ENCODE peak calls at places on chromosomes 11 and 22, in eight cellular contexts. D, T, K, B, C, F, W and R are unnamed samples.

GRCh38 chr11:93031386-93031785 is 61.9 kb downstream of the MTNR1B start:
- DNase-seq in D (peak), T (peak), K (no peak), B (no peak), C (no peak), F (peak), W (no peak), R (no peak)

GRCh38 chr11:36162909-36163434 is 126.3 kb downstream of the COMMD9 start:
- DNase-seq in D (no peak), T (no peak), K (no peak), B (no peak), C (no peak), F (no peak), W (no peak), R (no peak)

GRCh38 chr11:18394300-18394927 is at the start of gene LDHA:
- DNase-seq in D (peak), T (peak), K (peak), B (peak), C (peak), F (peak), W (peak), R (peak)

GRCh38 chr11:132632641-132633124 is 899.6 kb downstream of the OPCML start:
- DNase-seq in D (peak), T (peak), K (no peak), B (no peak), C (no peak), F (peak), W (no peak), R (no peak)

GRCh38 chr11:33211588-33211987 is 45.6 kb upstream of the HIPK3 start:
- DNase-seq in D (no peak), T (no peak), K (no peak), B (no peak), C (no peak), F (no peak), W (no peak), R (no peak)

GRCh38 chr11:1139441-1140066 is 18.2 kb upstream of the MUC5AC start:
- DNase-seq in D (peak), T (peak), K (no peak), B (no peak), C (no peak), F (no peak), W (no peak), R (no peak)

GRCh38 chr11:14969922-14970323 is 2.2 kb downstream of the CALCA start:
- DNase-seq in D (peak), T (peak), K (no peak), B (no peak), C (no peak), F (peak), W (no peak), R (no peak)

GRCh38 chr22:37750596-37751162 is 53.8 kb downstream of the TRIOBP start:
- DNase-seq in D (no peak), T (no peak), K (no peak), B (no peak), C (no peak), F (no peak), W (no peak), R (no peak)

GRCh38 chr11:75328426-75329277 is 22.8 kb downstream of the ARRB1 start:
- DNase-seq in D (peak), T (peak), K (peak), B (peak), C (peak), F (peak), W (peak), R (no peak)

DNA sequence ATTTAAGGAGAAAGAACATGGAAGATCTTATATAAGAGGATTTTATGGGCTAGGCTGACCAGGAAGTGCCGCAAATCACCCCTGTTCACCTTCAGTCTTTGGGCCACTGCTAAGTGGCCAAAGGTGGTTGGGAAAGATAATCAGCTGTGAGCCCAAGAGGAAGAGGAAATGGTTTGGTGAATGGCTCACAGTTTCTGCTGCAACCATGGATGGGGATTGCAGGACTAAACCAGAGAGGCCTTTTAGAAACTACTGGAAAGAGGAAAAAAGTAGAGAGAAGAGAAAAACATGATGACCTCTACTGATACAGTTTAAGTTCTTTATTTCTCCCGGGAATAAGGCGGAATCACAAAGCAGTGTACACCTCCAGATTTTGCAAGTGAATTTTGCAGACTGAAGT is 96.1 kb upstream of the ARHGAP20 start:
- DNase-seq in D (no peak), T (no peak), K (no peak), B (no peak), C (no peak), F (no peak), W (no peak), R (no peak)
- TF ChIP-seq CTCF in D (no peak), T (no peak), K (no peak), B (no peak), C (no peak), F (no peak), W (no peak), R (no peak)

DNA sequence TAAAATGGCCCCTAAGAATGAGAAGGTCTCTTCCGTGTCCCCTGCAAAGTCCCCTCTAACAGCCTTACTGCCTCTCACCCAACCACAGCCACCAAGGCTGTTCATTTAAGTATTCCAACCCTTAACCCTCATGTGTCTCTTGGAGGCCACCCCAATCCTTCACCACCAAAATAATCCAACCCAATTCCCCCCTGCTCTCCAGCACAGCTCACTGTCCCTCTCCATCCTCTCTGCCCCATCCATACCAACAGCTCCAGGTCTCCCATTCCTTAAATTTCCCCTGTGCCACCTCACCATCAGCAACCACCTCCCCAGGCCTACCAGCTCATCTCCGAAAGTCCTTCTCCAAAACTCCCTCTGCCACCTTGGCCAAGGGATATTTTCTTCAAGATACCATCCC is 1.4 kb downstream of the FAM168A start:
- DNase-seq in D (no peak), T (no peak), K (no peak), B (no peak), C (no peak), F (no peak), W (no peak), R (no peak)
- H3K4me3 ChIP-seq in D (peak), T (peak), K (no peak), B (no peak), C (no peak), F (no peak), W (peak), R (no peak)

DNA sequence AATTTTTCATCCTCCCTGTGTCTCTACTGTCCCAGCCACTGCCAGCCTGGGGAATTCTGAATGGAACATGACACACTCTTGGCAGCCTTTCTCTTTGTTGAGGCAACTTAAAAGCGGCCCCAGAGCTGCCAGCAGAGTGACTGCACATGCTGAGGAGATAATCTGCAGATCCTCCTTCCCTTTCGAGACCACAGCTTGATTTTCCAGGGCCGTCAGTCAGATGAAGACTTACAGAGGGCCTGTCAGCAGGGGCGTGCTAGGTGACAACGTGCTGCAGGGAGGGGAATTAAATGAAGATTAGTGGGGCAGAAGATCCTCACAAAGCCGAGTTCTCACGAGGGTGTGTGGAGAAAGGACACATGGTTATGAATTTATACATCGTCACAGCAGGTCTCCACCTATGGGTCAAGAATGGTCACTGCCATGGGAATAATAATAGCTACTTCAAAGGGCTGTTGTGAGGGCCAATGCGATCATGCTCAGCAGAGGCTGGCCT is 193.5 kb upstream of the PITPNB start:
- DNase-seq in D (peak), T (peak), K (no peak), B (no peak), C (no peak), F (peak), W (no peak), R (no peak)
- TF ChIP-seq CTCF in D (peak), T (peak), K (no peak), B (peak), C (peak), F (peak), W (no peak), R (no peak)

GRCh38 chr11:72081856-72082255 is 1.2 kb downstream of the LRRC51 start:
- DNase-seq in D (no peak), T (no peak), K (no peak), B (no peak), C (no peak), F (peak), W (no peak), R (no peak)
- H3K4me3 ChIP-seq in D (no peak), T (no peak), K (no peak), B (no peak), C (peak), F (no peak), W (peak), R (no peak)

GRCh38 chr11:110470716-110471115 is 41.0 kb downstream of the FDX1 start:
- DNase-seq in D (no peak), T (peak), K (no peak), B (no peak), C (no peak), F (no peak), W (no peak), R (no peak)

GRCh38 chr11:110471315-110471714 is 41.6 kb downstream of the FDX1 start:
- DNase-seq in D (no peak), T (peak), K (no peak), B (no peak), C (no peak), F (peak), W (no peak), R (no peak)

GRCh38 chr11:110469101-110469500 is 39.4 kb downstream of the FDX1 start:
- DNase-seq in D (no peak), T (peak), K (no peak), B (no peak), C (no peak), F (no peak), W (no peak), R (no peak)

GRCh38 chr11:110468095-110468494 is 38.3 kb downstream of the FDX1 start:
- DNase-seq in D (no peak), T (no peak), K (no peak), B (no peak), C (no peak), F (no peak), W (no peak), R (no peak)

GRCh38 chr11:110467556-110467955 is 37.8 kb downstream of the FDX1 start:
- DNase-seq in D (no peak), T (no peak), K (no peak), B (no peak), C (no peak), F (no peak), W (no peak), R (no peak)
- TF ChIP-seq CTCF in D (no peak), T (no peak), K (no peak), B (no peak), C (no peak), F (no peak), W (no peak), R (no peak)

DNA sequence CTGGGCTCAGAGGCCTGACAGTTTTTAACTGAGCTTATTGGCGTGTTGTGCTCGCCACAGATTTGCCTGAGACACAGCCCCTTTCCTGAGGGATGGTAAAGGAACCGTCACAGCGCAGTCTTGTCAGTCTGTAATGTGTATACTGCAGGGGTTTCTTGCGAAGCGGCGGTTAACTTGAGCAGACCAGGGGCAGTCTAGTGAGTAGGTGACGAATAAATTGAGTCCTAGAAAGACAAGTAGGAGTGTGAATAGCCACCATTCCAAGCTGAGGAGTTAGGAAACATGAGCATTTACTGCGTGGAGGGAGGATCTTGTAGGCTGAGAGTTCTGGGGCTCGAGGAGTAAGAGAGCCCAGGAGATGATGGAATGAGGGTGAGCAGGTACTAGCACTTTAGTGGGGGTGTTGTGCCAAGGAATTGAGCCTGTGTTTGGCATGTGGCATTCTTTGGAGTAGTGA is 1.4 kb downstream of the MED15 start:
- DNase-seq in D (no peak), T (no peak), K (no peak), B (no peak), C (no peak), F (no peak), W (no peak), R (no peak)
- H3K4me3 ChIP-seq in D (peak), T (peak), K (peak), B (peak), C (peak), F (peak), W (peak), R (peak)

DNA sequence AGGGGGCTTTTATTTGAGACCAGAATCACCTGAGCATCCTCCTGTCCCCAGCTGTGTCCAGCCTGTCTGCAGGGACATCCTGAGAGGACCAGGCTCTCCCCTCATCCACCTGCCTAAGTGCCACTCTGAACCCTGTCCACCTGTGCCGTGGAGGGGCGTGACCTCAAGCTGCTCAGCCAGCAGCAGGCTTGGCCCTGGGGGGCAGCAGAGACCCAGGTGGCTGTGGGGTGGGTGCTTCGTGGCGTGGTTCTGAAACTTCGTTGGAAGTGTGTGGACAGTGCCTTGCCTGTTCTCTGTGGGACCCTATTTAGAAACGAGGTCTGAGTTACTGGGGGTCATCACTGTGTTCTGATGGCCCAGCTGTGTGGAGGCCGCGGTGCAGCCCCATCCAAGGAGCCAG is 72.7 kb downstream of the LRP5 start:
- DNase-seq in D (no peak), T (no peak), K (no peak), B (no peak), C (no peak), F (no peak), W (no peak), R (peak)
- TF ChIP-seq CTCF in D (no peak), T (no peak), K (no peak), B (no peak), C (no peak), F (no peak), W (no peak), R (no peak)